ENCODE peak calls at places on chromosome 9, in five cellular contexts. G, E, U, P and O are unnamed samples.

GRCh38 chr9:124502711-124503702 is 4.2 kb downstream of the NR5A1 start:
- DNase-seq in G (peak; percentile 23), E (no peak), U (no peak), P (no peak), O (peak; percentile 6)

GRCh38 chr9:18347381-18348084 is 126.4 kb upstream of the ADAMTSL1 start:
- DNase-seq in E (no peak), G (no peak), P (no peak), U (no peak), O (no peak)

GRCh38 chr9:92663951-92664350 is 6.0 kb downstream of the IPPK start:
- DNase-seq in E (no peak), U (no peak), P (no peak), G (no peak), O (no peak)

GRCh38 chr9:77598510-77598909 is 49.6 kb downstream of the GNA14 start:
- DNase-seq in U (no peak), E (no peak), G (peak; percentile 37), P (peak; percentile 35), O (peak; percentile 17)

GRCh38 chr9:91503650-91504007 is 80.0 kb upstream of the NFIL3 start:
- DNase-seq in P (no peak), U (no peak), E (no peak), G (no peak), O (no peak)

GRCh38 chr9:85884236-85884635 is 56.7 kb upstream of the NAA35 start:
- DNase-seq in E (no peak), G (no peak), P (no peak), U (no peak), O (no peak)

GRCh38 chr9:131217321-131218031 is 58.8 kb downstream of the FAM78A start:
- DNase-seq in U (no peak), G (no peak), E (no peak), P (no peak), O (no peak)

GRCh38 chr9:77291714-77292113 is 114.4 kb downstream of the VPS13A start:
- DNase-seq in U (no peak), G (no peak), P (no peak), E (no peak), O (no peak)

GRCh38 chr9:15763371-15763770 is 210.5 kb downstream of the CCDC171 start:
- DNase-seq in E (no peak), U (no peak), P (no peak), G (no peak), O (no peak)

GRCh38 chr9:116646661-116647514 is 40.2 kb upstream of the TRIM32 start:
- DNase-seq in P (peak; percentile 54), E (no peak), U (no peak), G (no peak), O (no peak)

GRCh38 chr9:120524852-120525251 is 55.1 kb downstream of the CDK5RAP2 start:
- DNase-seq in U (no peak), G (no peak), P (no peak), E (no peak), O (no peak)

GRCh38 chr9:98097836-98098235 is 21.2 kb downstream of the TRIM14 start:
- DNase-seq in P (no peak), E (peak; percentile 6), U (no peak), G (no peak), O (no peak)

GRCh38 chr9:81627481-81627880 is 61.9 kb downstream of the TLE1 start:
- DNase-seq in P (no peak), U (no peak), E (no peak), G (no peak), O (no peak)

GRCh38 chr9:116605904-116606341 is 81.2 kb upstream of the TRIM32 start:
- DNase-seq in P (no peak), E (no peak), U (no peak), G (no peak), O (peak; percentile 56)

GRCh38 chr9:2711716-2712115 is 5.6 kb upstream of the KCNV2 start:
- DNase-seq in E (no peak), U (no peak), G (no peak), P (no peak), O (no peak)

GRCh38 chr9:113520109-113520642 is 56.6 kb downstream of the RGS3 start:
- DNase-seq in U (peak; percentile 61), P (peak; percentile 41), G (no peak), E (peak; percentile 64), O (no peak)

GRCh38 chr9:112786834-112787520 is 36.4 kb downstream of the SNX30 start:
- DNase-seq in P (no peak), U (no peak), G (no peak), E (no peak), O (no peak)

GRCh38 chr9:80509358-80509757 is 937.6 kb downstream of the TLE4 start:
- DNase-seq in U (no peak), P (no peak), E (no peak), G (no peak), O (no peak)
- TF ChIP-seq CTCF in U (no peak), P (no peak), E (no peak), G (no peak), O (no peak)

GRCh38 chr9:99576830-99577229 is 244.9 kb upstream of the NR4A3 start:
- DNase-seq in G (no peak), E (no peak), P (no peak), U (no peak), O (no peak)

GRCh38 chr9:99573883-99574282 is 247.8 kb upstream of the NR4A3 start:
- DNase-seq in P (no peak), U (no peak), G (no peak), E (no peak), O (no peak)

GRCh38 chr9:99577351-99577750 is 244.3 kb upstream of the NR4A3 start:
- DNase-seq in P (no peak), G (no peak), E (no peak), U (no peak), O (no peak)

GRCh38 chr9:99578666-99579065 is 243.0 kb upstream of the NR4A3 start:
- DNase-seq in E (no peak), U (no peak), P (no peak), G (no peak), O (no peak)

DNA sequence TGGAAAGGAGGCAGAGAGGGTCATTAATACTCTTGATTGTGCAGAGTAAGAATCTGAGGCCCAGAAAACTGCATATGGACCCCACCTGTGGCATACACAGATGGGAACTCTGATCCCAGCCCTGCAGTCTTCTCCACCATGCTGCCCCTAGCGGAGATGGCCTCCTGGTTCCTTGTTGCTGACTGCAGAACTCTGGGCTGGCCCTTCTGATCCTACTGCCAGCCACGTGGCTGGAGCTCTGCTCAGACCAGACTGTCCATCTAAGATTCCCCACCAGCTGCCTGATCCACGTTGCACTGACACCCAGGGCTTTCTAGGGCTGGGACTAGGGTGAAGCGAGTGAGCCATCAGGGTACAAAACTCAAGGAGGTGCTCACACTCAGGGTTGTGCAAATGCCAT is 245.7 kb upstream of the NR4A3 start:
- DNase-seq in P (no peak), U (no peak), G (no peak), E (no peak), O (no peak)
- TF ChIP-seq CTCF in P (no peak), U (no peak), G (no peak), E (no peak), O (no peak)

GRCh38 chr9:38068866-38069628 is at the start of gene SHB:
- DNase-seq in P (no peak), E (peak; percentile 88), U (peak; percentile 68), G (peak; percentile 77), O (peak; percentile 90)
- TF ChIP-seq CTCF in P (no peak), E (no peak), U (peak; percentile 34), G (no peak), O (peak; percentile 68)

DNA sequence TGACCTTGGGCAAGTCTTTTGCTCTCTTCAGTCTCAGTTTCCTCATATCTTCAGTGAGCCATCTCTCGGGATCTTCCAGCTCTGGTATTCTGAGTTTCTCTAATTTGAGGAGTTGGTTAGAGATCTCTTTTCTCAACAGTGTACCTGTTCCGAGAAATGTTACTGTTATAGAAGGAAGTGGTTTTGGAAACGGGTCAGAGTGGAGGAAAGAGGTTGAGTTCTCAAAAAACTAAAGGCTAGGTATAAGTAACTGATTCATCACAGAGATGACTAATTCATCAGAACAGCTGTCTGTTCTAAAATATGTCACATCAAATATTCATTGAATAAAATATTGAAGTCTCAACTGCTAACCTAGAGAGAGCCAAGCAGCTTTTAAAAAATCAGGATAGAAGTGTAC is 106.6 kb downstream of the PALM2AKAP2 start:
- DNase-seq in E (no peak), P (no peak), U (no peak), G (no peak), O (no peak)
- TF ChIP-seq CTCF in E (no peak), P (no peak), U (no peak), G (no peak), O (no peak)

GRCh38 chr9:134966270-134966669 is 48.6 kb upstream of the FCN1 start:
- DNase-seq in G (no peak), U (no peak), E (no peak), P (no peak), O (no peak)
- TF ChIP-seq CTCF in G (no peak), U (no peak), E (no peak), P (no peak), O (no peak)

GRCh38 chr9:21402387-21403247 is 6.3 kb upstream of the IFNA8 start:
- DNase-seq in U (no peak), G (no peak), P (no peak), E (no peak), O (no peak)
- TF ChIP-seq CTCF in U (no peak), G (no peak), P (no peak), E (no peak), O (no peak)